ENCODE peak calls at places on chromosomes 5 and 9, in four cellular contexts. One of them, this sample, is unnamed. For H3K4me1, the result is how much of the 10 kb centered on the place peaks cover.

GRCh38 chr9:112554516-112554915 is 67.9 kb downstream of the KIAA1958 start:
- DNase-seq in A549: no peak
- DNase-seq in Karpas-422: no peak
- DNase-seq in IMR-90: peak
- DNase-seq in this sample: no peak

GRCh38 chr9:83166369-83166768 is 103.4 kb upstream of the RASEF start:
- DNase-seq in A549: no peak
- DNase-seq in IMR-90: no peak
- DNase-seq in Karpas-422: no peak
- DNase-seq in this sample: peak

GRCh38 chr9:131562032-131562959 is 17.0 kb downstream of the PRRT1B start:
- DNase-seq in IMR-90: peak
- DNase-seq in Karpas-422: no peak
- DNase-seq in A549: no peak
- DNase-seq in this sample: no peak

GRCh38 chr9:77022783-77023440 is 3.5 kb downstream of the FOXB2 start:
- DNase-seq in Karpas-422: no peak
- DNase-seq in A549: no peak
- DNase-seq in IMR-90: no peak
- DNase-seq in this sample: no peak

GRCh38 chr5:317086-317811 is 4.3 kb upstream of the AHRR start:
- DNase-seq in Karpas-422: peak
- DNase-seq in IMR-90: peak
- DNase-seq in A549: peak
- DNase-seq in this sample: no peak

GRCh38 chr5:10374032-10374431 is 20.5 kb downstream of the MARCHF6 start:
- DNase-seq in IMR-90: no peak
- DNase-seq in Karpas-422: no peak
- DNase-seq in A549: no peak
- DNase-seq in this sample: no peak

GRCh38 chr5:124287813-124288212 is 458.6 kb downstream of the ZNF608 start:
- DNase-seq in A549: no peak
- DNase-seq in Karpas-422: no peak
- DNase-seq in IMR-90: peak
- DNase-seq in this sample: no peak

GRCh38 chr5:138925090-138925635 is 50.0 kb upstream of the LRRTM2 start:
- DNase-seq in Karpas-422: no peak
- DNase-seq in IMR-90: no peak
- DNase-seq in A549: no peak
- DNase-seq in this sample: no peak

GRCh38 chr5:97560176-97560993 is 377.3 kb upstream of the RIOK2 start:
- DNase-seq in A549: no peak
- DNase-seq in IMR-90: no peak
- DNase-seq in Karpas-422: no peak
- DNase-seq in this sample: no peak

GRCh38 chr5:17061973-17062470 is 125.9 kb upstream of the MYO10 start:
- DNase-seq in IMR-90: no peak
- DNase-seq in A549: peak
- DNase-seq in Karpas-422: no peak
- DNase-seq in this sample: no peak

GRCh38 chr5:134553816-134554215 is 28.3 kb downstream of the JADE2 start:
- DNase-seq in A549: no peak
- DNase-seq in IMR-90: peak
- DNase-seq in Karpas-422: no peak
- DNase-seq in this sample: no peak

GRCh38 chr5:155027993-155028629 is 14.6 kb downstream of the KIF4B start:
- DNase-seq in IMR-90: no peak
- DNase-seq in A549: peak
- DNase-seq in Karpas-422: no peak
- DNase-seq in this sample: no peak

GRCh38 chr5:68239485-68239884 is 23.9 kb downstream of the PIK3R1 start:
- DNase-seq in A549: no peak
- DNase-seq in IMR-90: peak
- DNase-seq in Karpas-422: peak
- DNase-seq in this sample: no peak

GRCh38 chr9:90805006-90805993 is 3.7 kb downstream of the SYK start:
- DNase-seq in A549: no peak
- DNase-seq in IMR-90: no peak
- DNase-seq in Karpas-422: peak
- DNase-seq in this sample: no peak

GRCh38 chr5:132475531-132475930 is 15.0 kb downstream of the IRF1 start:
- DNase-seq in Karpas-422: no peak
- DNase-seq in A549: no peak
- DNase-seq in IMR-90: no peak
- DNase-seq in this sample: no peak

GRCh38 chr5:129670944-129671343 is 77.0 kb upstream of the MINAR2 start:
- DNase-seq in A549: no peak
- DNase-seq in Karpas-422: no peak
- DNase-seq in IMR-90: peak
- DNase-seq in this sample: no peak

GRCh38 chr5:77326142-77326541 is 115.7 kb downstream of the PDE8B start:
- DNase-seq in A549: no peak
- DNase-seq in Karpas-422: no peak
- DNase-seq in IMR-90: no peak
- DNase-seq in this sample: no peak

GRCh38 chr9:98380065-98380681 is 124.7 kb upstream of the TBC1D2 start:
- DNase-seq in IMR-90: peak
- DNase-seq in Karpas-422: peak
- DNase-seq in A549: peak
- DNase-seq in this sample: no peak

GRCh38 chr5:150801117-150801927 is 22.8 kb downstream of the SMIM3 start:
- DNase-seq in A549: peak
- DNase-seq in IMR-90: peak
- DNase-seq in Karpas-422: peak
- DNase-seq in this sample: peak

GRCh38 chr5:38755171-38755570 is 90.6 kb upstream of the OSMR start:
- DNase-seq in Karpas-422: no peak
- DNase-seq in A549: no peak
- DNase-seq in IMR-90: peak
- DNase-seq in this sample: no peak

DNA sequence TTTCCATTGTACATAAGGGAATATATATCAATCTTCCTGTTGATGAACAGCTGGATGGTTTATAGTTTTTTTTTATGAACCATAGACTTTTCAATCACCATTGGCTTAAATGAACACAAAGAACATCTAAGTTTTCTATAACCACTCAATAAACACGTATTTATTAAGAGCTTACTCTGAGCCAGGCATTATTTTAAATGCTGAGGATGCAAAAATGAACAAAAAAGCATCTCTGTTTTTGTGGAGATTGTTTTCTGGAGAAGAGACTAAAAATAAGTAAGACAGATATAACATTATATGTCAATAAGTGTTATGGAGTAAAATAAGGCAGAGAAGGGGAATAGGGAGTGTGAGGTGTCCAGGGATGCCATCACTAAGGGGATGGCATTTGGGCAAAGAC is 52.1 kb upstream of the SLC24A2 start:
- DNase-seq in A549: no peak
- DNase-seq in IMR-90: no peak
- DNase-seq in Karpas-422: no peak
- DNase-seq in this sample: no peak
- H3K4me1 ChIP-seq in A549: under half
- H3K4me1 ChIP-seq in IMR-90: under half
- H3K4me1 ChIP-seq in Karpas-422: under half
- H3K4me1 ChIP-seq in this sample: under half

DNA sequence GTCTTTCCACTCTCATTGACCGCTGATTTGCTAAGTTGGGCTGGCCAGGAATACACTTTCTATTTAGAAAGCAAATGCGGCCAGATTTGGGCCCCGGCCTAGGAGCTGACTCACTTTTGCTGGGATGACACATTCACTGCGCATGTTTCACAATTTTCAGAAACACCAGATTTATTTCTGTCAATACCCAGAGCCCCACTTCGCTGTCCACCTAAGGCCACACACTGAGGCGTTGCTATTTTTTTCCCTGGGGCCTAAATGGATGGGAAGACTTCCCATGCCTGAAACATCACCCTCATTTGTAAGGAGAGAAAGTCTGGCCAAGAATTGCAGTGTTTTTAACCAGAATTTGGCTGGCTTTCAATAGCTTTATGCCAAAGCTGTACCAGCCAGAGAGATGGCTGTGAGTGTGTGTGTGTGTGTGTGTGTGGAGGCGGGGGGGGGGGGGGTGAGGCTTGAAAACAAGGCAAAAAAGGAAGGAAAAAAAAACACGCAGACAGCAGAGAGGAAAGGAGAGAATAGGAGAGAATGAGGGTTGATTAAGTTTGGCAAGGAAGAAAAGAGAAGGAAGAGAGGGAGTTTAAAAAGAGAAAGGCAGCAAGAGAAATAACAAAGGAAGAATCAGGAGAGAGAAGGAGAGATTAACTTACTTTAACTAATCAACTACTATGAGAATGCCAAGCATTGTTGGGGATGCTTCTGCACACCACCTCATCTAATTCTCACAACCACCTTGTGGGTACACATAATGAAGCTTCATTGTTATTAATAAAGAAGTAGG is 261.4 kb upstream of the KLF4 start:
- DNase-seq in A549: peak
- DNase-seq in Karpas-422: no peak
- DNase-seq in IMR-90: peak
- DNase-seq in this sample: no peak
- H3K4me2 ChIP-seq in A549: peak
- H3K4me2 ChIP-seq in Karpas-422: no peak
- H3K4me2 ChIP-seq in IMR-90: peak
- H3K4me2 ChIP-seq in this sample: no peak

GRCh38 chr9:121776739-121777637 is 125.6 kb downstream of the DAB2IP start:
- DNase-seq in A549: no peak
- DNase-seq in IMR-90: no peak
- DNase-seq in Karpas-422: no peak
- DNase-seq in this sample: no peak
- H3K4me1 ChIP-seq in A549: under half
- H3K4me1 ChIP-seq in IMR-90: under half
- H3K4me1 ChIP-seq in Karpas-422: under half
- H3K4me1 ChIP-seq in this sample: under half

GRCh38 chr9:130265431-130266235 is at the start of gene HMCN2:
- DNase-seq in Karpas-422: no peak
- DNase-seq in A549: no peak
- DNase-seq in IMR-90: no peak
- DNase-seq in this sample: no peak

GRCh38 chr9:130267930-130268329 is 2.4 kb downstream of the HMCN2 start:
- DNase-seq in Karpas-422: no peak
- DNase-seq in A549: no peak
- DNase-seq in IMR-90: no peak
- DNase-seq in this sample: no peak

GRCh38 chr9:130266236-130267098 is 907 bp downstream of the HMCN2 start:
- DNase-seq in Karpas-422: no peak
- DNase-seq in A549: no peak
- DNase-seq in IMR-90: no peak
- DNase-seq in this sample: no peak

GRCh38 chr9:130271473-130271872 is 5.9 kb downstream of the HMCN2 start:
- DNase-seq in IMR-90: no peak
- DNase-seq in A549: no peak
- DNase-seq in Karpas-422: no peak
- DNase-seq in this sample: no peak

GRCh38 chr9:130268521-130269131 is 3.1 kb downstream of the HMCN2 start:
- DNase-seq in IMR-90: no peak
- DNase-seq in Karpas-422: no peak
- DNase-seq in A549: no peak
- DNase-seq in this sample: no peak
- H3K4me2 ChIP-seq in IMR-90: no peak
- H3K4me2 ChIP-seq in Karpas-422: no peak
- H3K4me2 ChIP-seq in A549: no peak
- H3K4me2 ChIP-seq in this sample: no peak

GRCh38 chr9:70493046-70493445 is 78.6 kb upstream of the KLF9 start:
- DNase-seq in A549: no peak
- DNase-seq in Karpas-422: no peak
- DNase-seq in IMR-90: no peak
- DNase-seq in this sample: no peak
- H3K4me1 ChIP-seq in A549: under half
- H3K4me1 ChIP-seq in Karpas-422: under half
- H3K4me1 ChIP-seq in IMR-90: under half
- H3K4me1 ChIP-seq in this sample: under half

GRCh38 chr5:163410505-163410904 is 26.9 kb upstream of the CCNG1 start:
- DNase-seq in Karpas-422: peak
- DNase-seq in A549: no peak
- DNase-seq in IMR-90: no peak
- DNase-seq in this sample: no peak

GRCh38 chr5:163408311-163408923 is 29.0 kb upstream of the CCNG1 start:
- DNase-seq in A549: peak
- DNase-seq in IMR-90: peak
- DNase-seq in Karpas-422: peak
- DNase-seq in this sample: peak

GRCh38 chr5:163407034-163407652 is 30.3 kb upstream of the CCNG1 start:
- DNase-seq in A549: no peak
- DNase-seq in Karpas-422: peak
- DNase-seq in IMR-90: no peak
- DNase-seq in this sample: peak

GRCh38 chr5:163404364-163404763 is 33.0 kb upstream of the CCNG1 start:
- DNase-seq in A549: no peak
- DNase-seq in IMR-90: no peak
- DNase-seq in Karpas-422: no peak
- DNase-seq in this sample: no peak

GRCh38 chr5:163409384-163409783 is 28.0 kb upstream of the CCNG1 start:
- DNase-seq in Karpas-422: peak
- DNase-seq in A549: no peak
- DNase-seq in IMR-90: no peak
- DNase-seq in this sample: no peak
- H3K4me2 ChIP-seq in Karpas-422: peak
- H3K4me2 ChIP-seq in A549: no peak
- H3K4me2 ChIP-seq in IMR-90: no peak
- H3K4me2 ChIP-seq in this sample: no peak